ENCODE peak calls at places on chromosomes 4 and X, in six cellular contexts. X is psoas muscle; C is fibroblast of lung; R is CD4-positive, CD25-positive, alpha-beta regulatory T cell; E is cardiac muscle cell; J is tibial nerve. M is an unnamed sample. For H3K4me1, the result is how much of the 10 kb centered on the place peaks cover.

GRCh38 chrX:21373637-21374162 is 518 bp upstream of the CNKSR2 start:
- DNase-seq in E (no peak), C (no peak), X (no peak), R (no peak), J (no peak), M (no peak)

GRCh38 chrX:127702527-127702926 is 349.7 kb downstream of the ACTRT1 start:
- DNase-seq in X (no peak), J (no peak), E (no peak), C (no peak), R (no peak), M (no peak)

GRCh38 chrX:5236096-5236495 is 992.6 kb downstream of the NLGN4X start:
- DNase-seq in R (no peak), X (no peak), J (no peak), E (no peak), C (no peak), M (no peak)

GRCh38 chr4:150218447-150218846 is 140.2 kb downstream of the DCLK2 start:
- DNase-seq in J (no peak), R (no peak), E (no peak), X (no peak), C (no peak), M (no peak)

GRCh38 chr4:2743518-2744445 is 12.4 kb downstream of the TNIP2 start:
- DNase-seq in R (no peak), X (no peak), C (no peak), J (no peak), E (no peak), M (no peak)

GRCh38 chr4:123350191-123350544 is 46.4 kb upstream of the SPRY1 start:
- DNase-seq in J (no peak), E (peak), C (no peak), X (no peak), R (no peak), M (no peak)

GRCh38 chr4:77052352-77052751 is 23.4 kb downstream of the CCNI start:
- DNase-seq in E (peak), C (peak), X (no peak), J (no peak), R (peak), M (peak)

GRCh38 chrX:14073158-14073557 is 43.5 kb upstream of the GEMIN8 start:
- DNase-seq in J (no peak), R (no peak), C (no peak), E (no peak), X (no peak), M (no peak)

GRCh38 chrX:14051416-14051815 is 21.7 kb upstream of the GEMIN8 start:
- DNase-seq in J (no peak), R (no peak), C (no peak), E (no peak), X (no peak), M (no peak)

GRCh38 chr4:86967061-86967460 is 32.2 kb downstream of the AFF1 start:
- DNase-seq in E (no peak), C (no peak), X (no peak), R (no peak), J (no peak), M (no peak)

GRCh38 chrX:73215263-73215662 is 612 bp upstream of the NAP1L2 start:
- DNase-seq in J (no peak), E (no peak), R (peak), X (no peak), C (no peak), M (no peak)

GRCh38 chr4:184854673-184855072 is 28.9 kb upstream of the ACSL1 start:
- DNase-seq in E (peak), J (no peak), C (no peak), X (no peak), R (no peak), M (no peak)

GRCh38 chrX:1444896-1445480 is 7.7 kb downstream of the ASMTL start:
- DNase-seq in R (no peak), J (no peak), E (no peak), X (no peak), C (no peak), M (no peak)

GRCh38 chr4:24063771-24064170 is 173.9 kb upstream of the PPARGC1A start:
- DNase-seq in X (no peak), J (no peak), C (no peak), E (no peak), R (no peak), M (no peak)

GRCh38 chr4:185304944-185305690 is 90.6 kb downstream of the LRP2BP start:
- DNase-seq in R (peak), J (no peak), X (no peak), E (peak), C (peak), M (no peak)

GRCh38 chr4:5801696-5802095 is 90.7 kb downstream of the EVC start:
- DNase-seq in R (no peak), J (no peak), E (no peak), X (no peak), C (no peak), M (no peak)

GRCh38 chr4:20431422-20432014 is 179.8 kb downstream of the SLIT2 start:
- DNase-seq in R (no peak), X (no peak), J (no peak), E (peak), C (peak), M (no peak)

GRCh38 chrX:45322820-45323219 is 122.1 kb upstream of the DIPK2B start:
- DNase-seq in C (peak), J (no peak), E (peak), X (no peak), R (no peak), M (no peak)

GRCh38 chrX:131975851-131976250 is 47.3 kb upstream of the STK26 start:
- DNase-seq in C (no peak), J (no peak), X (no peak), E (peak), R (no peak), M (no peak)

GRCh38 chrX:78199851-78200250 is 60.4 kb upstream of the TAF9B start:
- DNase-seq in X (no peak), R (peak), C (no peak), E (peak), J (no peak), M (no peak)

GRCh38 chr4:95170176-95170575 is 378.6 kb downstream of the UNC5C start:
- DNase-seq in J (no peak), C (no peak), E (no peak), R (no peak), X (no peak), M (no peak)

GRCh38 chrX:49309401-49309981 is 6.0 kb downstream of the GAGE10 start:
- DNase-seq in X (no peak), J (no peak), C (peak), E (peak), R (peak), M (peak)

GRCh38 chrX:6225307-6226052 is 3.2 kb downstream of the NLGN4X start:
- DNase-seq in J (no peak), X (no peak), E (no peak), C (no peak), R (no peak), M (no peak)

GRCh38 chr4:33482773-33483172 is 2761.5 kb downstream of the ARAP2 start:
- DNase-seq in C (peak), R (no peak), X (no peak), E (no peak), J (no peak), M (no peak)

GRCh38 chrX:150212672-150213480 is 150.2 kb upstream of the MAMLD1 start:
- DNase-seq in R (no peak), C (no peak), X (no peak), J (no peak), E (peak), M (no peak)

GRCh38 chr4:145279122-145279960 is 99.0 kb upstream of the OTUD4 start:
- DNase-seq in R (no peak), C (peak), X (no peak), J (no peak), E (peak), M (no peak)

GRCh38 chrX:104113237-104113965 is 1.1 kb downstream of the ZCCHC18 start:
- DNase-seq in R (peak), J (peak), E (peak), C (peak), X (peak), M (peak)

GRCh38 chr4:102334624-102335023 is 10.7 kb downstream of the SLC39A8 start:
- DNase-seq in E (no peak), R (no peak), X (no peak), J (no peak), C (no peak), M (no peak)

GRCh38 chr4:109548655-109549054 is 11.4 kb upstream of the MCUB start:
- DNase-seq in X (no peak), E (peak), R (no peak), J (no peak), C (peak), M (no peak)

GRCh38 chr4:3340703-3341088 is 47.9 kb downstream of the RGS12 start:
- DNase-seq in E (no peak), R (no peak), X (peak), J (no peak), C (no peak), M (no peak)

GRCh38 chrX:134821901-134822300 is 163.6 kb upstream of the PLAC1 start:
- DNase-seq in E (no peak), X (no peak), J (no peak), R (no peak), C (no peak), M (no peak)

GRCh38 chrX:134929813-134930212 is 61.0 kb upstream of the SMIM10 start:
- DNase-seq in J (no peak), X (no peak), R (peak), C (no peak), E (no peak), M (no peak)

GRCh38 chrX:150416469-150416868 is 53.4 kb downstream of the MAMLD1 start:
- DNase-seq in C (no peak), X (no peak), E (no peak), R (no peak), J (no peak), M (no peak)

GRCh38 chrX:131779313-131779712 is 235.4 kb downstream of the OR13H1 start:
- DNase-seq in C (no peak), E (no peak), R (no peak), J (no peak), X (no peak), M (no peak)

GRCh38 chrX:124426824-124427223 is 80.5 kb downstream of the SH2D1A start:
- DNase-seq in C (no peak), R (no peak), E (no peak), J (no peak), X (no peak), M (no peak)

DNA sequence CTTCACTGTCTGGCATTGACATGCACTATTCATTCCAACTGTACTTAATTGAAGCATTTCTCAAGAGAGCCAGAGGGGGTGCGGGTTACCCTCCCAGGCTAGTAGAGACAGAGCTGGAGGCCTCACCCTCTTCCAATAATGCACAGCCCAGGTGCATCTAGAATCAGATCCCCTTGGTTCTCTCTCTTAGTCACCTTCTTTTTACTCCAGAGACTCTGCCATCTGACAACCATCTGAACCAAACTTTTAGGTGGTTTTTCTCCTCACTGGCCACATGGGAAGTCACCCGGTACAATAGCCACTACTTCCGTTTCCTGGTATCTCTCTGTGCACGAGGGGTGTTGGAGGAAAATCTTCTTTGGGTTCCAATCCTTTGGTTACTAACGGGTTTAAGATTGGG is 81.3 kb downstream of the SLC2A9 start:
- DNase-seq in C (no peak), X (no peak), J (no peak), R (no peak), E (no peak), M (no peak)
- H3K4me1 ChIP-seq in C (under half), X (under half), J (under half), R (under half), E (under half), M (under half)

DNA sequence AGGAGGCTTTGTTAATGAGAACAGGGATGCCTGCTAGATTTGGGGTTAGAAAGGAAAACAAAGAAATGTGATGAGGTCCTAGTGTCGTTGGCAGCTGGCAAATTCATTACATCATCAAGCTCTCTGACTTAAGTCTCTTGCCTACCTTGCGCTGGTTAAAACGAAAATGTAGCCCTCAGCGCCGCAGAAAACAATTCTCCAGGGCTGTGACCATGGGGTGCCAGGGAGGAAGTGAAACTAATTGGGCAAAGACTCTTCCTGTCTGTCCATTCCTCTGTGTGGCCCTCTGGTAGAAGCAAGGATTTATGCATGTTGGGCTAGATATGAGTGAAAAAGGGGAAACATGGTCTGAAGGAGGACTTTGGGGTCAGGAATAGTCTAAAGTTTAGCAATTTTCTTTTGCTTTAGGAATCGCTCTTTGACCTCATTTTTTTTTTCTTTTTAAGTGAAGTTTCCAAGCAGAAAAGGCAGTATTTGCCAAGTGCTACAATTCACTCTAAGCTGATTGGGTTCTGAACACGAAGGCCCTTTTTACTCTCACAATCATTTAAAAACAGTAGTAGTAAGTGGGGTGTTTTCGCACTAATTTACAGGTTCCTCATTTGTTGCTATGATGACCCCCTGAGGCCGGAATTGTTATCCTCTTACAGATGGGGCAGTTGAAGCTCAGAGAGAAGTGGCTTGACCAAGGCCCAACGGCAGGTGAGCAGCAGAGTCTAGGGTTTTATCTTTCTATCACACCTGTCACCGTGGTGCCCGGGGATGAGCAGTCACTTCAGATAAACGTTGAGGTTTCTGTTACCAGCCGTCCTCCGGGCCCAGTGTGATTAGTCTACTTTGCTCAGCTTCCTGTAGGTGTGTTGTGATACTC is 27.3 kb upstream of the CHRNA9 start:
- DNase-seq in J (no peak), E (no peak), X (no peak), R (peak), C (no peak), M (peak)
- H3K4me1 ChIP-seq in J (under half), E (under half), X (under half), R (half or more), C (under half), M (half or more)

DNA sequence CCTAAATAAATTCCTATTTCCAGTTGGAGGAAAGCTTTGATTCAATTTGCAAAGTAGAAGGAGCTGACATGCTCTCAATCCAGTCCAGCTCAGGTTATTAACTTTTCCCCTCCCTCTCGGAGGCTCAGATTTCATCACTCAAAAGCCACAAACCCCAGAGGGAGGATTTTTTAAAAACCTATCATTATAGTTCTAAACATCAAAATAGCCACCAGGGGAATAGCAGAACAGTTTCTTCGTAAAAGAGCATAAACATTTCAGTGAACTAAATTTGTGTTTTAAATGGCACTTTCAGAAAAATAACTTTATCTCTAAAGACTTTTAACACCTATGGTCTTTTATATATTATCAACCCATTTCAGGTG is 8.8 kb downstream of the GPRIN3 start:
- DNase-seq in R (peak), X (no peak), E (peak), C (peak), J (no peak), M (no peak)
- H3K4me1 ChIP-seq in R (half or more), X (under half), E (half or more), C (under half), J (under half), M (half or more)

GRCh38 chrX:69493193-69493592 is 10.9 kb upstream of the NALF2 start:
- DNase-seq in X (no peak), R (no peak), C (no peak), E (peak), J (no peak), M (no peak)
- H3K4me1 ChIP-seq in X (under half), R (under half), C (under half), E (under half), J (under half), M (under half)

GRCh38 chr4:119604266-119604665 is 24.3 kb downstream of the PDE5A start:
- DNase-seq in C (no peak), R (no peak), E (no peak), J (no peak), X (no peak), M (no peak)
- H3K4me1 ChIP-seq in C (under half), R (under half), E (under half), J (under half), X (under half), M (under half)

DNA sequence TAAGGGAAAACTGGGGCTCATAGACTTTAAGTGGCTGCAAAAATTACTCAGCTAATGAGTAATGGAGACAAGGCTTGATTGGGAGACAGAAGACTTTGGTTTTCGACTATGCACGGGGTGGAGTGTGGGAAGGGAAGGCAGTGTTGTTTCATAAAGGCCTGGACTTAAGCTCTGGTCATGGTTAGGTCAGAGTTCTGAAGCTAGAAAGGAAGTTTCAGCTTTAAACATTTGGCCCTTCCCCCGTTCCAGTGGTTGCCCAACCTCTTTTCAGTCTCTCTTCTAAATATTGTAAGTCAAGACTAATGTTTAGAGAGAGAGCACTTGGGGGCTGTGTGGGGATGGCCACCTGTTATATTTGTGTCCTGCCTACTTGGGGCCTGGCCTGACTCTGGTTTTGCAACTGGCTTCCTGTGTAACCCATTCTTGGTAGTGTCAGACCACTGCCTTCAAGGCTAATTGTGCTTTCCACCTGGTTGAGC is 21.0 kb downstream of the MSN start:
- DNase-seq in E (peak), R (no peak), C (peak), X (no peak), J (no peak), M (no peak)
- H3K4me1 ChIP-seq in E (under half), R (half or more), C (under half), X (under half), J (half or more), M (half or more)

GRCh38 chr4:1293531-1293941 is 3.8 kb downstream of the MAEA start:
- DNase-seq in R (no peak), E (no peak), J (no peak), C (no peak), X (no peak), M (no peak)
- H3K4me1 ChIP-seq in R (under half), E (under half), J (under half), C (under half), X (under half), M (under half)

GRCh38 chrX:2700405-2701320 is 9.6 kb downstream of the CD99 start:
- DNase-seq in C (no peak), X (no peak), E (no peak), R (no peak), J (no peak), M (no peak)

GRCh38 chrX:2699959-2700358 is 8.9 kb downstream of the CD99 start:
- DNase-seq in J (no peak), E (no peak), R (no peak), X (no peak), C (no peak), M (no peak)

GRCh38 chrX:2703991-2704369 is 12.9 kb downstream of the CD99 start:
- DNase-seq in R (no peak), X (peak), E (peak), J (no peak), C (no peak), M (no peak)

GRCh38 chrX:2698604-2699003 is 7.5 kb downstream of the CD99 start:
- DNase-seq in X (no peak), E (no peak), C (no peak), J (no peak), R (no peak), M (no peak)

GRCh38 chrX:2701600-2701999 is 10.5 kb downstream of the CD99 start:
- DNase-seq in C (no peak), J (no peak), X (no peak), R (no peak), E (no peak), M (no peak)
- H3K4me1 ChIP-seq in C (under half), J (half or more), X (half or more), R (half or more), E (half or more), M (half or more)

GRCh38 chr4:1237981-1238675 is 10.8 kb downstream of the CTBP1 start:
- DNase-seq in R (no peak), C (no peak), E (no peak), J (peak), X (no peak), M (no peak)
- H3K4me1 ChIP-seq in R (under half), C (under half), E (under half), J (under half), X (under half), M (under half)

GRCh38 chr4:173626277-173626676 is 96.2 kb upstream of the HAND2 start:
- DNase-seq in E (no peak), J (no peak), C (no peak), R (no peak), X (no peak), M (no peak)
- H3K4me1 ChIP-seq in E (under half), J (under half), C (under half), R (under half), X (under half), M (under half)

M was measured in CD8-positive, alpha-beta memory T cell.